ENCODE peak calls at places on chromosomes 1 and 21, in ten cellular contexts. E is stimulated activated CD8-positive, alpha-beta memory T cell treated with anti-CD3 and anti-CD28 coated beads, Interleukin-7, amount 100 ng/mL, for 1 hour; Q is activated CD4-positive, alpha-beta T cell treated with anti-CD3 and anti-CD28 coated beads, Interleukin-2, amount 50 U/mL, for 1 hour; I is HFFc6; A is ELF-1; P is fibroblast of pulmonary artery; M is left colon; B is stimulated activated CD4-positive, alpha-beta T cell treated with anti-CD3 and anti-CD28 coated beads, Interleukin-1b, Interleukin-23, amount 100 ng/mL, for 24 hours; Y is T-helper 2 cell; S is cerebellar cortex. N is an unnamed sample.

GRCh38 chr1:61081637-61082335 is 575 bp upstream of the NFIA start:
- DNase-seq in E (no peak), M (peak), S (peak), Y (no peak), Q (peak), B (peak), P (peak), I (no peak), A (no peak), N (peak)

GRCh38 chr1:205569411-205570172 is 62.2 kb downstream of the ELK4 start:
- DNase-seq in E (no peak), Q (no peak), S (no peak), I (no peak), A (no peak), M (no peak), Y (no peak), P (no peak), B (no peak), N (no peak)

GRCh38 chr1:10484519-10484918 is 9.8 kb downstream of the PEX14 start:
- DNase-seq in M (no peak), I (no peak), S (no peak), Q (no peak), B (no peak), A (no peak), P (no peak), Y (no peak), E (no peak), N (peak)

GRCh38 chr1:22280526-22280925 is 137.6 kb upstream of the WNT4 start:
- DNase-seq in A (no peak), B (no peak), E (no peak), P (no peak), Y (no peak), M (no peak), Q (no peak), S (no peak), I (no peak), N (no peak)

GRCh38 chr21:45599146-45599581 is 44.4 kb upstream of the PCBP3 start:
- DNase-seq in B (no peak), M (no peak), Y (no peak), S (no peak), A (no peak), I (no peak), E (no peak), P (no peak), Q (no peak), N (no peak)

GRCh38 chr21:26120833-26121232 is 49.7 kb downstream of the APP start:
- DNase-seq in B (no peak), A (no peak), Q (no peak), S (no peak), M (no peak), Y (no peak), P (peak), I (no peak), E (no peak), N (peak)

GRCh38 chr1:70384542-70384941 is 26.5 kb upstream of the CTH start:
- DNase-seq in P (no peak), E (no peak), S (no peak), Q (no peak), M (no peak), A (no peak), B (no peak), Y (no peak), I (no peak), N (no peak)

GRCh38 chr1:14300991-14301703 is 297.3 kb upstream of the KAZN start:
- DNase-seq in M (no peak), Y (no peak), Q (no peak), S (peak), A (no peak), P (no peak), B (no peak), I (no peak), E (no peak), N (no peak)

GRCh38 chr1:110060662-110061060 is 9.8 kb downstream of the ALX3 start:
- DNase-seq in M (no peak), I (no peak), E (no peak), A (no peak), B (no peak), P (no peak), Q (no peak), Y (no peak), S (no peak), N (no peak)